ENCODE peak calls at places on chromosome 10, in nine cellular contexts. N is neural progenitor cell; G is keratinocyte; C is CD4-positive, CD25-positive, alpha-beta regulatory T cell; U is heart left ventricle; P is iPS DF 6.9; M is heart right ventricle; R is psoas muscle; B is osteoblast. O is an unnamed sample.
A peak's percentile ranks its signal among the peaks of the same experiment; 100 is the strongest.

GRCh38 chr10:69631566-69631965 is 1.5 kb downstream of the FAM241B start:
- DNase-seq in C (no peak), B (no peak), G (no peak), U (no peak), P (no peak), R (no peak), N (no peak), M (no peak), O (no peak)

GRCh38 chr10:3857318-3857717 is 72.3 kb upstream of the KLF6 start:
- DNase-seq in C (no peak), P (no peak), M (no peak), G (no peak), U (no peak), B (no peak), R (no peak), N (no peak), O (no peak)

GRCh38 chr10:71812016-71812912 is 38.8 kb downstream of the PSAP start:
- DNase-seq in B (peak; percentile 98), M (peak; percentile 81), P (no peak), C (peak; percentile 61), G (no peak), N (peak; percentile 66), U (peak; percentile 66), R (peak; percentile 72), O (peak; percentile 68)

GRCh38 chr10:30529373-30529998 is 95.5 kb downstream of the MAP3K8 start:
- DNase-seq in B (no peak), N (no peak), U (peak; percentile 52), R (peak; percentile 58), M (peak; percentile 60), C (peak; percentile 61), G (no peak), P (no peak), O (peak; percentile 4)

GRCh38 chr10:89019589-89020327 is 29.2 kb downstream of the FAS start:
- DNase-seq in U (no peak), N (peak; percentile 25), B (no peak), C (no peak), P (no peak), R (no peak), G (no peak), M (no peak), O (no peak)

GRCh38 chr10:90847436-90847835 is 10.4 kb downstream of the HTR7 start:
- DNase-seq in U (no peak), P (no peak), R (no peak), M (no peak), N (no peak), B (peak; percentile 68), G (peak; percentile 55), C (no peak), O (no peak)

GRCh38 chr10:18455086-18455884 is 196.1 kb downstream of the NSUN6 start:
- DNase-seq in P (no peak), R (no peak), G (no peak), U (no peak), N (no peak), B (no peak), M (no peak), C (no peak), O (no peak)

GRCh38 chr10:77005901-77006300 is 631.7 kb downstream of the KCNMA1 start:
- DNase-seq in M (no peak), P (no peak), R (no peak), N (no peak), C (no peak), B (no peak), G (no peak), U (no peak), O (no peak)

GRCh38 chr10:71965623-71966022 is 1.4 kb downstream of the CHST3 start:
- DNase-seq in M (no peak), U (no peak), G (no peak), B (no peak), P (no peak), R (no peak), C (no peak), N (no peak), O (no peak)

GRCh38 chr10:115850666-115851065 is 422.3 kb downstream of the GFRA1 start:
- DNase-seq in G (no peak), R (no peak), P (no peak), N (no peak), C (no peak), M (no peak), U (no peak), B (no peak), O (no peak)

GRCh38 chr10:5540886-5541285 is 16.1 kb downstream of the CALML3 start:
- DNase-seq in R (no peak), P (no peak), B (no peak), N (no peak), U (no peak), C (no peak), M (no peak), G (no peak), O (no peak)

GRCh38 chr10:73388228-73388627 is 25.6 kb downstream of the ANXA7 start:
- DNase-seq in N (no peak), G (no peak), P (no peak), U (no peak), R (no peak), B (no peak), C (no peak), M (no peak), O (no peak)

GRCh38 chr10:30747633-30748032 is 118.1 kb upstream of the LYZL2 start:
- DNase-seq in G (no peak), R (no peak), N (no peak), U (no peak), M (no peak), C (peak; percentile 17), P (no peak), B (no peak), O (no peak)

GRCh38 chr10:86149264-86149663 is 217.3 kb downstream of the GRID1 start:
- DNase-seq in M (no peak), G (no peak), C (no peak), N (peak; percentile 66), R (no peak), B (no peak), U (no peak), P (no peak), O (no peak)

GRCh38 chr10:84531396-84531795 is 203.0 kb downstream of the CCSER2 start:
- DNase-seq in M (no peak), P (no peak), N (no peak), B (no peak), C (no peak), G (no peak), U (no peak), R (no peak), O (no peak)

GRCh38 chr10:4431114-4431862 is 394.7 kb upstream of the AKR1E2 start:
- DNase-seq in R (no peak), U (no peak), C (no peak), G (no peak), N (no peak), P (no peak), B (no peak), M (no peak), O (no peak)

GRCh38 chr10:72254891-72255568 is 18.7 kb upstream of the DDIT4 start:
- DNase-seq in R (peak; percentile 92), G (no peak), U (peak; percentile 87), M (peak; percentile 90), B (peak; percentile 93), C (no peak), P (no peak), N (peak; percentile 80), O (peak; percentile 95)

GRCh38 chr10:112332509-112333228 is 41.2 kb upstream of the ACSL5 start:
- DNase-seq in R (no peak), N (no peak), U (no peak), M (no peak), B (no peak), C (no peak), P (no peak), G (no peak), O (peak; percentile 78)

GRCh38 chr10:33005322-33006282 is 47.6 kb upstream of the ITGB1 start:
- DNase-seq in C (peak; percentile 26), N (peak; percentile 71), R (peak; percentile 86), B (peak; percentile 93), M (peak; percentile 80), U (peak; percentile 75), P (peak; percentile 37), G (no peak), O (peak; percentile 72)

GRCh38 chr10:33009244-33010131 is 51.5 kb upstream of the ITGB1 start:
- DNase-seq in P (no peak), M (no peak), U (no peak), N (no peak), G (no peak), C (no peak), B (peak; percentile 76), R (no peak), O (no peak)

GRCh38 chr10:33010132-33011037 is 52.4 kb upstream of the ITGB1 start:
- DNase-seq in B (peak; percentile 74), U (no peak), N (peak; percentile 47), R (no peak), P (peak; percentile 45), G (peak; percentile 65), M (no peak), C (peak; percentile 19), O (no peak)

GRCh38 chr10:33008499-33009243 is 50.6 kb upstream of the ITGB1 start:
- DNase-seq in G (peak; percentile 17), M (no peak), P (peak; percentile 77), B (peak; percentile 80), C (peak; percentile 41), N (peak; percentile 82), U (peak; percentile 64), R (no peak), O (no peak)

GRCh38 chr10:33006342-33006887 is 48.4 kb upstream of the ITGB1 start:
- DNase-seq in N (no peak), U (no peak), P (no peak), M (no peak), C (no peak), B (no peak), R (no peak), G (no peak), O (no peak)
- H3K4me3 ChIP-seq in N (no peak overlapping the region), U (peak overlapping the region; percentile 70), P (no peak overlapping the region), M (no peak overlapping the region), C (peak overlapping the region; percentile 68), B (no peak overlapping the region), R (peak overlapping the region; percentile 67), G (peak overlapping the region; percentile 78), O (no peak overlapping the region)

GRCh38 chr10:75398630-75399460 is 2.7 kb downstream of the ZNF503 start:
- DNase-seq in R (peak; percentile 36), P (no peak), U (peak; percentile 30), G (no peak), B (peak; percentile 89), M (peak; percentile 33), N (peak; percentile 83), C (no peak), O (peak; percentile 77)
- H3K27ac ChIP-seq in R (no peak overlapping the region), P (no peak overlapping the region), U (peak overlapping the region; percentile 33), G (peak overlapping the region; percentile 8), B (peak overlapping the region; percentile 48), M (peak overlapping the region; percentile 27), N (no peak overlapping the region), C (no peak overlapping the region), O (peak overlapping the region; percentile 99)

GRCh38 chr10:110569736-110570135 is 2.2 kb downstream of the SMC3 start:
- DNase-seq in G (no peak), N (no peak), R (no peak), P (no peak), M (no peak), U (no peak), C (no peak), B (no peak), O (no peak)
- H3K4me3 ChIP-seq in G (no peak overlapping the region), N (peak overlapping the region; percentile 88), R (peak overlapping the region; percentile 90), P (no peak overlapping the region), M (no peak overlapping the region), U (no peak overlapping the region), C (peak overlapping the region; percentile 84), B (no peak overlapping the region), O (no peak overlapping the region)

DNA sequence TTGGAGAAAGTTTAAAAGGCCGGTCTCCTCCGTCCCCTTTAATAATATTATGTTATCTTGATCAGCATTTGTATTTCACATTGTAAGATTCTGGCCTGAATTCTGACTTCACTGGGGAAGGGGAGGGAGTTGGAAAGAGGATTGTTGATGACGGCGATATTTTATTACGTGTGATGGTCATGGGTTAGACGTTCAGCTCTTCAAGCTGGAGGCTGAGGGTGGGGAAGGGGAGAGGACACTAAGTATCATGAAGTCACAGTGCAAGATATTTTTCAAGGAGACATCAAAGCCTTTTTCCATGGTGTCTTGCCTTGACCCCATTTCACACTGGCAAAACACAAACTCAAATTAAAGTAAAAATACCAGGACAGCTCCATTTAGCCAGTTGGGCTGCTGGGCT is 126.7 kb downstream of the WDR11 start:
- DNase-seq in N (no peak), P (no peak), U (no peak), B (no peak), G (no peak), C (no peak), M (no peak), R (no peak), O (no peak)
- H3K27ac ChIP-seq in N (no peak overlapping the region), P (no peak overlapping the region), U (no peak overlapping the region), B (no peak overlapping the region), G (no peak overlapping the region), C (no peak overlapping the region), M (no peak overlapping the region), R (no peak overlapping the region), O (no peak overlapping the region)